ENCODE peak calls at places on chromosomes 12 and 14, in eight cellular contexts. T is prostate gland, L is lower leg skin, Y is GM12892, G is stomach, I is ovary, Z is heart left ventricle, R is breast epithelium. V is an unnamed sample.

GRCh38 chr12:108773798-108774788 is 42.8 kb upstream of the CORO1C start:
- DNase-seq in T (peak; percentile 55), L (peak; percentile 85), Y (no peak), G (peak; percentile 39), I (peak; percentile 87), Z (peak; percentile 86), R (peak; percentile 95), V (peak; percentile 26)

GRCh38 chr12:25903603-25904245 is 54.8 kb upstream of the RASSF8 start:
- DNase-seq in T (no peak), L (no peak), Y (no peak), G (no peak), I (no peak), Z (no peak), R (no peak), V (no peak)

GRCh38 chr14:59213368-59214315 is 25.2 kb downstream of the DAAM1 start:
- DNase-seq in T (no peak), L (no peak), Y (no peak), G (no peak), I (no peak), Z (no peak), R (no peak), V (no peak)

GRCh38 chr14:50237448-50237847 is 6.1 kb upstream of the SOS2 start:
- DNase-seq in T (no peak), L (no peak), Y (no peak), G (no peak), I (no peak), Z (no peak), R (no peak), V (no peak)

GRCh38 chr14:82806426-82806825 is 1272.8 kb upstream of the SEL1L start:
- DNase-seq in T (no peak), L (no peak), Y (no peak), G (no peak), I (no peak), Z (no peak), R (no peak), V (no peak)

GRCh38 chr14:38256358-38256840 is 506 bp upstream of the CLEC14A start:
- DNase-seq in T (no peak), L (peak; percentile 25), Y (no peak), G (no peak), I (peak; percentile 30), Z (no peak), R (no peak), V (peak; percentile 13)

GRCh38 chr12:40802656-40803055 is 110.4 kb downstream of the CNTN1 start:
- DNase-seq in T (no peak), L (no peak), Y (no peak), G (no peak), I (no peak), Z (no peak), R (no peak), V (no peak)

GRCh38 chr14:81165188-81165587 is 55.6 kb downstream of the GTF2A1 start:
- DNase-seq in T (no peak), L (no peak), Y (no peak), G (no peak), I (no peak), Z (no peak), R (no peak), V (no peak)

GRCh38 chr14:65281991-65282908 is 130.3 kb upstream of the FUT8 start:
- DNase-seq in T (no peak), L (no peak), Y (no peak), G (no peak), I (no peak), Z (no peak), R (no peak), V (no peak)

GRCh38 chr12:14768823-14769405 is 34.4 kb downstream of the WBP11 start:
- DNase-seq in T (no peak), L (no peak), Y (peak; percentile 2), G (peak; percentile 33), I (peak; percentile 23), Z (no peak), R (no peak), V (peak; percentile 54)

GRCh38 chr12:21546721-21547120 is 20.6 kb downstream of the SPX start:
- DNase-seq in T (no peak), L (no peak), Y (no peak), G (no peak), I (no peak), Z (no peak), R (no peak), V (no peak)

GRCh38 chr12:6180300-6181051 is 19.7 kb upstream of the CD9 start:
- DNase-seq in T (no peak), L (no peak), Y (no peak), G (peak; percentile 57), I (peak; percentile 86), Z (no peak), R (no peak), V (peak; percentile 48)

GRCh38 chr12:6181583-6182278 is 18.5 kb upstream of the CD9 start:
- DNase-seq in T (no peak), L (no peak), Y (no peak), G (no peak), I (no peak), Z (no peak), R (no peak), V (no peak)

GRCh38 chr12:6183689-6184441 is 16.3 kb upstream of the CD9 start:
- DNase-seq in T (no peak), L (no peak), Y (no peak), G (peak; percentile 46), I (no peak), Z (no peak), R (no peak), V (peak; percentile 71)

GRCh38 chr12:6181166-6181565 is 19.0 kb upstream of the CD9 start:
- DNase-seq in T (no peak), L (no peak), Y (no peak), G (no peak), I (no peak), Z (no peak), R (no peak), V (no peak)

GRCh38 chr12:6182279-6182898 is 17.8 kb upstream of the CD9 start:
- DNase-seq in T (peak; percentile 56), L (peak; percentile 69), Y (no peak), G (peak; percentile 59), I (peak; percentile 58), Z (peak; percentile 69), R (peak; percentile 36), V (peak; percentile 20)
- TF ChIP-seq POLR2A in T (no peak), L (no peak), Y (no peak), G (no peak), I (no peak), Z (no peak), R (no peak), V (peak; percentile 9)

GRCh38 chr14:61489002-61489401 is 167.6 kb downstream of the PRKCH start:
- DNase-seq in T (no peak), L (no peak), Y (no peak), G (no peak), I (no peak), Z (no peak), R (no peak), V (no peak)

GRCh38 chr14:61491224-61491623 is 169.8 kb downstream of the PRKCH start:
- DNase-seq in T (peak; percentile 77), L (no peak), Y (no peak), G (no peak), I (no peak), Z (no peak), R (no peak), V (peak; percentile 64)

GRCh38 chr14:61488417-61488816 is 167.0 kb downstream of the PRKCH start:
- DNase-seq in T (no peak), L (no peak), Y (no peak), G (no peak), I (no peak), Z (no peak), R (no peak), V (no peak)

GRCh38 chr14:61489527-61489926 is 168.1 kb downstream of the PRKCH start:
- DNase-seq in T (no peak), L (no peak), Y (no peak), G (no peak), I (no peak), Z (no peak), R (no peak), V (no peak)

DNA sequence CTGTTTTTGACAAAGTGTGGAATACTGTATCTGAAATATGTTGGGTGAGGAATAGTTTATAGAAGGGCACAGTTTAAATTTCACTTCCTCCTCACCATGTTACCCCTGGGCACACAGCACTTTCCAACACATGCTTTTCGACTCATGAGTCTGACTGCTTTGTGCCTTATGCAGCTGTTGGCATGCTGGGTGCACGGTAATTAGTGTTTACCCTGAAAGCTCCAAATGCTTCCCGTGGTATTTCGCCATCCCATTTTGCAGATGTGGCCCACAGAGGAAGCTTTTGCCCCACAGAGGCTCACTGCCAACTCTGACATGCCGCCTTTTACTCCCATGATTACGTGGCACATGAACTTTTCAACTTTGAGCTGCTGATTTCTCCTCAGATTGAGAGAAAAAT is 168.6 kb downstream of the PRKCH start:
- DNase-seq in T (no peak), L (no peak), Y (no peak), G (no peak), I (no peak), Z (peak; percentile 56), R (no peak), V (peak; percentile 80)
- TF ChIP-seq POLR2A in T (no peak), L (no peak), Y (no peak), G (no peak), I (no peak), Z (no peak), R (no peak), V (no peak)

GRCh38 chr14:87304404-87304803 is 688.6 kb downstream of the GALC start:
- DNase-seq in T (no peak), L (no peak), Y (no peak), G (no peak), I (no peak), Z (no peak), R (no peak), V (no peak)
- TF ChIP-seq POLR2A in T (no peak), L (no peak), Y (no peak), G (no peak), I (no peak), Z (no peak), R (no peak), V (no peak)

GRCh38 chr12:116808113-116808786 is 70.1 kb downstream of the RNFT2 start:
- DNase-seq in T (no peak), L (no peak), Y (no peak), G (no peak), I (no peak), Z (no peak), R (no peak), V (no peak)
- TF ChIP-seq POLR2A in T (no peak), L (no peak), Y (no peak), G (no peak), I (no peak), Z (no peak), R (no peak), V (no peak)

GRCh38 chr12:121133838-121134237 is 1.2 kb downstream of the P2RX7 start:
- DNase-seq in T (no peak), L (no peak), Y (no peak), G (no peak), I (no peak), Z (no peak), R (no peak), V (no peak)

GRCh38 chr12:121130866-121131373 is 1.8 kb upstream of the P2RX7 start:
- DNase-seq in T (no peak), L (no peak), Y (no peak), G (no peak), I (no peak), Z (no peak), R (no peak), V (no peak)

GRCh38 chr12:121131941-121132341 is 735 bp upstream of the P2RX7 start:
- DNase-seq in T (no peak), L (no peak), Y (no peak), G (no peak), I (no peak), Z (no peak), R (no peak), V (no peak)

GRCh38 chr12:121135320-121135719 is 2.6 kb downstream of the P2RX7 start:
- DNase-seq in T (no peak), L (no peak), Y (no peak), G (no peak), I (no peak), Z (no peak), R (no peak), V (no peak)

GRCh38 chr12:121132601-121133481 is at the start of gene P2RX7:
- DNase-seq in T (peak; percentile 62), L (peak; percentile 84), Y (peak; percentile 48), G (peak; percentile 70), I (peak; percentile 60), Z (peak; percentile 74), R (peak; percentile 68), V (peak; percentile 78)
- TF ChIP-seq POLR2A in T (peak; percentile 38), L (no peak), Y (no peak), G (no peak), I (peak; percentile 16), Z (no peak), R (no peak), V (no peak)